ENCODE peak calls at places on chromosomes 2 and 18, in five cellular contexts. One of them, this sample, is unnamed.

GRCh38 chr2:165382362-165382761 is 87.1 kb upstream of the CSRNP3 start:
- DNase-seq in HCT116: no peak
- DNase-seq in HepG2: no peak
- DNase-seq in K562: no peak
- DNase-seq in H1: no peak
- DNase-seq in this sample: no peak

GRCh38 chr18:26840965-26841364 is 24.5 kb downstream of the AQP4 start:
- DNase-seq in H1: no peak
- DNase-seq in HCT116: no peak
- DNase-seq in K562: no peak
- DNase-seq in HepG2: peak
- DNase-seq in this sample: no peak

GRCh38 chr2:10846110-10846861 is 33.7 kb upstream of the PDIA6 start:
- DNase-seq in H1: no peak
- DNase-seq in HCT116: no peak
- DNase-seq in K562: no peak
- DNase-seq in HepG2: peak
- DNase-seq in this sample: no peak

GRCh38 chr2:238948765-238949641 is 101.1 kb downstream of the TWIST2 start:
- DNase-seq in K562: no peak
- DNase-seq in H1: peak
- DNase-seq in HepG2: no peak
- DNase-seq in HCT116: no peak
- DNase-seq in this sample: no peak

GRCh38 chr18:10032331-10032979 is 118.6 kb downstream of the VAPA start:
- DNase-seq in HCT116: no peak
- DNase-seq in H1: peak
- DNase-seq in K562: no peak
- DNase-seq in HepG2: no peak
- DNase-seq in this sample: no peak

GRCh38 chr18:48059363-48060109 is 129.1 kb upstream of the SMAD2 start:
- DNase-seq in HCT116: no peak
- DNase-seq in H1: no peak
- DNase-seq in K562: no peak
- DNase-seq in HepG2: no peak
- DNase-seq in this sample: no peak

GRCh38 chr2:158953454-158953853 is 15.0 kb upstream of the TANC1 start:
- DNase-seq in H1: no peak
- DNase-seq in K562: no peak
- DNase-seq in HepG2: no peak
- DNase-seq in HCT116: no peak
- DNase-seq in this sample: no peak

GRCh38 chr18:67669993-67670671 is 153.6 kb upstream of the DSEL start:
- DNase-seq in HCT116: no peak
- DNase-seq in H1: no peak
- DNase-seq in HepG2: no peak
- DNase-seq in K562: no peak
- DNase-seq in this sample: no peak

GRCh38 chr2:47034973-47035609 is 119.5 kb upstream of the MCFD2 start:
- DNase-seq in K562: no peak
- DNase-seq in HepG2: peak
- DNase-seq in H1: no peak
- DNase-seq in HCT116: no peak
- DNase-seq in this sample: peak

GRCh38 chr2:162385516-162385915 is 41.6 kb downstream of the GCA start:
- DNase-seq in H1: no peak
- DNase-seq in HepG2: no peak
- DNase-seq in K562: no peak
- DNase-seq in HCT116: no peak
- DNase-seq in this sample: no peak

GRCh38 chr2:215828528-215829184 is 184.7 kb downstream of the MREG start:
- DNase-seq in H1: peak
- DNase-seq in HepG2: peak
- DNase-seq in K562: peak
- DNase-seq in HCT116: peak
- DNase-seq in this sample: no peak

GRCh38 chr2:74831693-74832530 is 2.0 kb upstream of the HK2 start:
- DNase-seq in K562: peak
- DNase-seq in H1: no peak
- DNase-seq in HepG2: peak
- DNase-seq in HCT116: no peak
- DNase-seq in this sample: no peak

GRCh38 chr2:223731503-223731902 is 105.9 kb downstream of the AP1S3 start:
- DNase-seq in H1: no peak
- DNase-seq in HCT116: no peak
- DNase-seq in K562: no peak
- DNase-seq in HepG2: no peak
- DNase-seq in this sample: no peak

GRCh38 chr2:237551071-237551574 is 15.3 kb upstream of the PRLH start:
- DNase-seq in K562: no peak
- DNase-seq in HCT116: no peak
- DNase-seq in H1: no peak
- DNase-seq in HepG2: no peak
- DNase-seq in this sample: no peak

GRCh38 chr2:240507778-240508251 is 50.0 kb downstream of the ANKMY1 start:
- DNase-seq in H1: no peak
- DNase-seq in HCT116: no peak
- DNase-seq in K562: no peak
- DNase-seq in HepG2: no peak
- DNase-seq in this sample: no peak

GRCh38 chr18:60892855-60893254 is 440.4 kb upstream of the CDH20 start:
- DNase-seq in K562: no peak
- DNase-seq in HepG2: peak
- DNase-seq in HCT116: peak
- DNase-seq in H1: no peak
- DNase-seq in this sample: no peak

GRCh38 chr2:222671259-222672067 is at the start of gene MOGAT1:
- DNase-seq in HepG2: peak
- DNase-seq in HCT116: no peak
- DNase-seq in H1: peak
- DNase-seq in K562: no peak
- DNase-seq in this sample: no peak

GRCh38 chr2:219230201-219230540 is 565 bp downstream of the ANKZF1 start:
- DNase-seq in HepG2: peak
- DNase-seq in HCT116: no peak
- DNase-seq in H1: peak
- DNase-seq in K562: peak
- DNase-seq in this sample: no peak

GRCh38 chr2:127647242-127648190 is 1.6 kb downstream of the GPR17 start:
- DNase-seq in HepG2: no peak
- DNase-seq in HCT116: no peak
- DNase-seq in H1: no peak
- DNase-seq in K562: no peak
- DNase-seq in this sample: no peak

DNA sequence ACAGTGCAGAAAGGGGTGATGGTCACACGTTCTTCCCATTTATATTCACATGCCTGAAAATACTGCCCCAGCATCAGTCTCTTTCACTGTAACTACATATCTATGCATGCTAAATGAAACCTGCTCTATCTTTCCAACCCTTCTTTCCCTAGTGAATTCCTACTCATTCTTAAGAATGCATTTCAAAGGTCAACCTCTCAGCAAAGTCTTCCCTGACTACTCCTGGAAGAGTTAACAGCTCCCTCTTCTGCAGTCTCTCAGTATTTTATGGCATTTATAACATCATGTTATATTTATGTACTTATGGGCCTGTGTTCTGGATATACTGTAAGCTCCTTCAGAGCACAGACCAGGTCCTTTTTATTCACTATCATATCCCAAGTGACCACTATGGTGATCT is 71.7 kb upstream of the GALNT5 start:
- DNase-seq in K562: no peak
- DNase-seq in HCT116: no peak
- DNase-seq in HepG2: no peak
- DNase-seq in H1: no peak
- DNase-seq in this sample: no peak
- TF ChIP-seq ATF3 in K562: no peak
- TF ChIP-seq ATF3 in HCT116: no peak
- TF ChIP-seq ATF3 in HepG2: no peak
- TF ChIP-seq ATF3 in H1: no peak
- TF ChIP-seq ATF3 in this sample: no peak

GRCh38 chr2:50840346-50841124 is 191.4 kb downstream of the NRXN1 start:
- DNase-seq in K562: no peak
- DNase-seq in H1: no peak
- DNase-seq in HepG2: no peak
- DNase-seq in HCT116: no peak
- DNase-seq in this sample: no peak

GRCh38 chr2:50838316-50838715 is 193.6 kb downstream of the NRXN1 start:
- DNase-seq in H1: no peak
- DNase-seq in HepG2: no peak
- DNase-seq in K562: no peak
- DNase-seq in HCT116: no peak
- DNase-seq in this sample: no peak
- TF ChIP-seq SIN3A in H1: no peak
- TF ChIP-seq SIN3A in HepG2: no peak
- TF ChIP-seq SIN3A in K562: no peak
- TF ChIP-seq SIN3A in HCT116: no peak
- TF ChIP-seq SIN3A in this sample: no peak

GRCh38 chr2:85999131-85999831 is 106.4 kb downstream of the POLR1A start:
- DNase-seq in H1: no peak
- DNase-seq in HCT116: no peak
- DNase-seq in K562: no peak
- DNase-seq in HepG2: no peak
- DNase-seq in this sample: peak
- TF ChIP-seq ATF3 in H1: no peak
- TF ChIP-seq ATF3 in HCT116: no peak
- TF ChIP-seq ATF3 in K562: no peak
- TF ChIP-seq ATF3 in HepG2: no peak
- TF ChIP-seq ATF3 in this sample: no peak

GRCh38 chr2:88199912-88200682 is 30.0 kb downstream of the THNSL2 start:
- DNase-seq in K562: no peak
- DNase-seq in HepG2: peak
- DNase-seq in HCT116: no peak
- DNase-seq in H1: peak
- DNase-seq in this sample: no peak
- TF ChIP-seq SIN3A in K562: no peak
- TF ChIP-seq SIN3A in HepG2: no peak
- TF ChIP-seq SIN3A in HCT116: no peak
- TF ChIP-seq SIN3A in H1: no peak
- TF ChIP-seq SIN3A in this sample: no peak